ENCODE peak calls at places on chromosomes 13 and 19, in seven cellular contexts. G is PC-3; J is IMR-90; O is Peyer's patch; W is lower lobe of right lung; R is CD4-positive, CD25-positive, alpha-beta regulatory T cell; P is mesenchymal stem cell. L is an unnamed sample.

GRCh38 chr13:80141114-80141849 is 199.6 kb downstream of the SPRY2 start:
- DNase-seq in W (no peak), P (peak; percentile 46), R (no peak), O (no peak), G (no peak), J (peak; percentile 78), L (no peak)

GRCh38 chr13:24502567-24503375 is 9.8 kb downstream of the PARP4 start:
- DNase-seq in O (peak; percentile 78), G (peak; percentile 92), P (peak; percentile 69), J (peak; percentile 53), W (no peak), R (no peak), L (no peak)

GRCh38 chr19:38869160-38869835 is 8.8 kb downstream of the RINL start:
- DNase-seq in R (peak; percentile 26), J (no peak), O (no peak), W (no peak), G (no peak), P (no peak), L (no peak)

GRCh38 chr13:102195566-102196462 is 206.0 kb downstream of the FGF14 start:
- DNase-seq in O (no peak), P (peak; percentile 62), R (no peak), G (peak; percentile 21), J (peak; percentile 47), W (no peak), L (no peak)

GRCh38 chr13:113849981-113850721 is 13.7 kb downstream of the GAS6 start:
- DNase-seq in R (no peak), P (no peak), O (peak; percentile 37), W (no peak), G (no peak), J (no peak), L (no peak)

GRCh38 chr13:113836917-113837553 is 26.8 kb downstream of the GAS6 start:
- DNase-seq in G (peak; percentile 31), W (peak; percentile 54), J (peak; percentile 85), R (no peak), O (peak; percentile 59), P (peak; percentile 95), L (no peak)

GRCh38 chr19:4403005-4403761 is 743 bp downstream of the CHAF1A start:
- DNase-seq in P (peak; percentile 47), O (no peak), W (no peak), G (peak; percentile 1), J (no peak), R (no peak), L (no peak)

GRCh38 chr19:28864577-28865042 is 348.3 kb downstream of the UQCRFS1 start:
- DNase-seq in W (no peak), P (no peak), J (peak; percentile 7), R (no peak), G (no peak), O (no peak), L (no peak)

GRCh38 chr13:107807306-107808073 is 407.8 kb downstream of the LIG4 start:
- DNase-seq in R (no peak), G (peak; percentile 39), W (no peak), J (no peak), P (no peak), O (no peak), L (no peak)

GRCh38 chr19:9586764-9587163 is 2.5 kb upstream of the ZNF121 start:
- DNase-seq in W (peak; percentile 57), R (peak; percentile 56), J (peak; percentile 68), O (peak; percentile 68), P (peak; percentile 69), G (peak; percentile 96), L (peak; percentile 70)

GRCh38 chr13:23608704-23609413 is 38.6 kb downstream of the TNFRSF19 start:
- DNase-seq in W (peak; percentile 51), J (peak; percentile 42), R (no peak), G (no peak), O (no peak), P (no peak), L (no peak)

GRCh38 chr13:105914637-105915036 is 620.8 kb downstream of the EFNB2 start:
- DNase-seq in J (peak; percentile 95), P (peak; percentile 96), G (no peak), R (no peak), O (no peak), W (no peak), L (no peak)

DNA sequence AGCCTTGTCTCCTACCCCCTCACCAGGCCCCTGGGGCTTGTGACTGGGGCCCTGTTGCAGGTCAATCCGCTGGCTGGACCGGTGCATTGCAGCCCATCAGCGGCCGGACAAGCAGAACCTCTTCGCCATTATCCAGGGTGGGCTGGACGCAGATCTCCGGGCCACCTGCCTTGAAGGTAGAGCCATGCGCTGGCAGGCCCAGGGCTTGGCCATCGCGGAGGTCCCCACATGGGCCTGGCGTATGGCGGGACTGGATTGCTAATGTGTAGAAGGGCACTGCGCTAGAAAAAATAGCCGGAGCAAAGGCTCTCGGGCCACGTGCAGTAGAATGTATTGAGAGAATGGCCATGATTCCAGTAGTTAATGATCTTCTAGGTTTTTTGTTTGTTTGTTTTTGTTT is 6.2 kb downstream of the QTRT1 start:
- DNase-seq in G (no peak), J (no peak), P (no peak), R (no peak), O (no peak), W (no peak), L (no peak)
- H3K9me3 ChIP-seq in G (no peaks in the 10 kb centered on the region), J (no peaks in the 10 kb centered on the region), P (no peaks in the 10 kb centered on the region), R (no peaks in the 10 kb centered on the region), O (no peaks in the 10 kb centered on the region), W (no peaks in the 10 kb centered on the region), L (no peaks in the 10 kb centered on the region)

GRCh38 chr19:20776083-20777076 is at the start of gene ZNF66:
- DNase-seq in G (peak; percentile 70), P (peak; percentile 96), R (peak; percentile 84), O (peak; percentile 93), W (peak; percentile 94), J (peak; percentile 95), L (peak; percentile 95)
- H3K27ac ChIP-seq in G (no peak within 1 kb of the TSS), P (peak within 1 kb of the TSS; percentile 36), R (peak within 1 kb of the TSS; percentile 74), O (peak within 1 kb of the TSS; percentile 80), W (peak within 1 kb of the TSS; percentile 79), J (peak within 1 kb of the TSS; percentile 10), L (peak within 1 kb of the TSS; percentile 81)

GRCh38 chr19:22600690-22601648 is 33.2 kb upstream of the ZNF492 start:
- DNase-seq in O (no peak), W (no peak), J (no peak), R (no peak), P (no peak), G (no peak), L (no peak)

GRCh38 chr19:22595422-22595821 is 38.7 kb upstream of the ZNF492 start:
- DNase-seq in P (no peak), W (no peak), J (no peak), R (no peak), G (no peak), O (no peak), L (no peak)

GRCh38 chr19:22595918-22596341 is 38.2 kb upstream of the ZNF492 start:
- DNase-seq in J (no peak), O (no peak), P (no peak), R (no peak), W (no peak), G (no peak), L (no peak)
- H3K9me3 ChIP-seq in J (peaks cover 27% of the 10 kb centered on the region), O (peaks cover 4% of the 10 kb centered on the region), P (peaks cover 58% of the 10 kb centered on the region), R (peaks cover 38% of the 10 kb centered on the region), W (peaks cover 4% of the 10 kb centered on the region), G (peaks cover 26% of the 10 kb centered on the region), L (no peaks in the 10 kb centered on the region)

DNA sequence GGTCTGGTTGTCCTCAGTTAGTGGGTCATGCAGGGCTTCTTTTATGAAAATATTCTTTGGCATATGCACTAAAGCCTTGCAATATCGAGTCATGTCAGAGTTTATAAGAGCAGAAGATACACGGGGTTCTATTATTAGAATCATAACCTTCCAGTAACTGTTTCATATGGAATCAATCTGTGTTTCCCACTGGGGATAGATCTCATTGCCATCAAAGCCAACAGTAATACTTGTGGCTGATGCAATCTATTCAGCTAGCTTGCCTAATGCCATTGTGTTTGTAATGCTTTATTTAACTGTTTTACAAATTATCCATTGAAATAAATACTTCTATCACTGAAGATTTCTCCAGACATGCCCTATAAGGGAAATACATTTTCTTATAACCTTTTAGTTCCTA is 746.9 kb upstream of the PCDH9 start:
- DNase-seq in O (no peak), R (no peak), G (no peak), P (no peak), J (no peak), W (no peak), L (no peak)
- H3K27ac ChIP-seq in O (no peak overlapping the region), R (no peak overlapping the region), G (no peak overlapping the region), P (no peak overlapping the region), J (no peak overlapping the region), W (no peak overlapping the region), L (no peak overlapping the region)